ENCODE peak calls at places on chromosome 19, in nine cellular contexts. P is amygdala; T is brain pericyte; W is Calu3; M is left ventricle myocardium inferior; Q is Right ventricle myocardium inferior; G is CMK; U is stimulated activated CD8-positive, alpha-beta memory T cell treated with anti-CD3 and anti-CD28 coated beads, Interleukin-2, amount 100 ng/mL, for 1 hour; Y is EH. O is an unnamed sample.

GRCh38 chr19:12837225-12837624 is 1.1 kb upstream of the MAST1 start:
- DNase-seq in M (no peak), U (no peak), G (no peak), Y (no peak), Q (no peak), W (no peak), P (no peak), T (no peak), O (no peak)

GRCh38 chr19:56839665-56840451 is 668 bp downstream of the PEG3 start:
- DNase-seq in W (no peak), P (peak; percentile 68), G (no peak), U (no peak), Q (peak; percentile 95), Y (no peak), M (peak; percentile 93), T (no peak), O (peak; percentile 84)

GRCh38 chr19:10118960-10119359 is 739 bp downstream of the EIF3G start:
- DNase-seq in G (no peak), W (no peak), T (no peak), Y (peak; percentile 19), P (no peak), M (no peak), Q (no peak), U (no peak), O (peak; percentile 39)

GRCh38 chr19:19064811-19065745 is 1.3 kb downstream of the SLC25A42 start:
- DNase-seq in U (no peak), T (no peak), M (no peak), P (no peak), W (peak; percentile 4), Y (peak; percentile 14), Q (peak; percentile 66), G (no peak), O (no peak)

GRCh38 chr19:21221653-21222052 is 79.8 kb downstream of the ZNF431 start:
- DNase-seq in T (no peak), G (no peak), M (no peak), W (no peak), Q (no peak), U (no peak), Y (peak; percentile 48), P (no peak), O (no peak)

GRCh38 chr19:45451181-45451849 is 16.5 kb upstream of the FOSB start:
- DNase-seq in Y (peak; percentile 78), T (no peak), P (no peak), U (no peak), Q (no peak), W (no peak), G (no peak), M (no peak), O (peak; percentile 75)

GRCh38 chr19:6042776-6043726 is 65.1 kb upstream of the RANBP3 start:
- DNase-seq in Q (no peak), W (no peak), P (no peak), U (no peak), Y (no peak), M (no peak), G (no peak), T (no peak), O (no peak)

GRCh38 chr19:36213793-36214387 is 575 bp downstream of the ZNF565 start:
- DNase-seq in W (peak; percentile 8), P (no peak), Y (peak; percentile 6), Q (peak; percentile 70), U (peak; percentile 3), G (no peak), T (no peak), M (no peak), O (peak; percentile 52)

GRCh38 chr19:14418743-14419037 is 451 bp downstream of the DDX39A start:
- DNase-seq in W (no peak), Y (no peak), Q (no peak), U (no peak), T (no peak), G (no peak), P (no peak), M (no peak), O (no peak)

GRCh38 chr19:27679399-27679798 is 1533.6 kb downstream of the UQCRFS1 start:
- DNase-seq in Q (no peak), G (no peak), P (no peak), Y (no peak), T (no peak), W (no peak), M (no peak), U (no peak), O (no peak)

GRCh38 chr19:52542984-52543664 is 15.7 kb downstream of the ZNF808 start:
- DNase-seq in U (peak; percentile 11), P (no peak), M (no peak), T (no peak), G (no peak), Y (no peak), W (no peak), Q (no peak), O (no peak)

GRCh38 chr19:35029737-35030256 is 473 bp upstream of the SCN1B start:
- DNase-seq in Y (no peak), P (no peak), T (no peak), U (no peak), W (no peak), Q (no peak), M (no peak), G (no peak), O (no peak)